ENCODE peak calls at places on chromosomes 5 and 9, in eight cellular contexts. X is fibroblast of lung; S is CD8-positive, alpha-beta T cell; N is uterus; J is left ventricle myocardium inferior; E is psoas muscle; Y is heart left ventricle; Z is stomach. L is an unnamed sample.

GRCh38 chr5:132822650-132823480 is 7.6 kb downstream of the SHROOM1 start:
- DNase-seq in J (no peak), X (peak), S (no peak), E (no peak), Y (no peak), Z (no peak), N (no peak), L (peak)

GRCh38 chr5:138610468-138611294 is 35.5 kb upstream of the HSPA9 start:
- DNase-seq in S (no peak), J (peak), E (peak), N (peak), Y (no peak), X (peak), Z (no peak), L (no peak)

GRCh38 chr5:151047814-151048425 is 27.5 kb downstream of the GPX3 start:
- DNase-seq in Z (no peak), E (peak), X (peak), S (no peak), N (no peak), Y (no peak), J (no peak), L (peak)

GRCh38 chr9:133752739-133753446 is 14.7 kb upstream of the SARDH start:
- DNase-seq in S (no peak), Y (no peak), N (no peak), E (no peak), J (no peak), Z (no peak), X (no peak), L (no peak)

GRCh38 chr5:177105546-177106476 is 19.1 kb downstream of the FGFR4 start:
- DNase-seq in S (no peak), Z (no peak), X (no peak), J (no peak), E (peak), Y (no peak), N (no peak), L (no peak)

GRCh38 chr5:86951761-86952160 is 315.9 kb upstream of the RASA1 start:
- DNase-seq in N (no peak), J (no peak), X (no peak), E (no peak), Y (no peak), S (no peak), Z (no peak), L (no peak)

GRCh38 chr9:38371495-38371894 is 21.0 kb upstream of the ALDH1B1 start:
- DNase-seq in E (no peak), Z (peak), J (no peak), Y (no peak), N (peak), X (peak), S (no peak), L (no peak)

GRCh38 chr5:37889612-37890317 is 49.9 kb upstream of the GDNF start:
- DNase-seq in E (no peak), X (peak), Z (no peak), Y (no peak), J (no peak), N (no peak), S (no peak), L (no peak)

GRCh38 chr5:3312299-3312698 is 283.3 kb upstream of the IRX1 start:
- DNase-seq in Z (no peak), E (no peak), X (no peak), N (no peak), Y (no peak), J (no peak), S (no peak), L (no peak)

GRCh38 chr9:91900057-91900816 is 49.8 kb downstream of the ROR2 start:
- DNase-seq in E (no peak), N (peak), S (no peak), Y (no peak), Z (no peak), J (peak), X (no peak), L (no peak)

GRCh38 chr9:136463578-136463977 is 19.3 kb downstream of the SEC16A start:
- DNase-seq in S (no peak), X (no peak), E (no peak), Z (no peak), N (no peak), Y (no peak), J (no peak), L (no peak)

GRCh38 chr5:109971968-109972367 is 282.2 kb downstream of the MAN2A1 start:
- DNase-seq in J (no peak), X (no peak), S (no peak), Y (no peak), N (no peak), Z (no peak), E (no peak), L (no peak)

GRCh38 chr5:93850311-93850710 is 108.9 kb upstream of the POU5F2 start:
- DNase-seq in S (no peak), E (no peak), N (no peak), Z (no peak), Y (no peak), J (no peak), X (no peak), L (no peak)

GRCh38 chr9:132446887-132447286 is 36.9 kb downstream of the CFAP77 start:
- DNase-seq in N (no peak), E (no peak), Z (no peak), J (no peak), S (no peak), Y (no peak), X (no peak), L (no peak)

GRCh38 chr9:129469188-129469987 is 151.5 kb downstream of the C9orf50 start:
- DNase-seq in Y (no peak), X (no peak), J (no peak), E (no peak), Z (no peak), N (no peak), S (no peak), L (no peak)

GRCh38 chr9:3040761-3041160 is 196.9 kb upstream of the PUM3 start:
- DNase-seq in S (no peak), E (no peak), Z (no peak), X (no peak), Y (no peak), J (no peak), N (no peak), L (no peak)

GRCh38 chr5:108917596-108917995 is 169.9 kb downstream of the FER start:
- DNase-seq in J (no peak), Y (no peak), S (no peak), X (no peak), Z (no peak), N (no peak), E (no peak), L (no peak)

GRCh38 chr5:77777281-77777892 is 1.2 kb upstream of the TBCA start:
- DNase-seq in Y (no peak), J (no peak), S (no peak), X (no peak), E (no peak), N (no peak), Z (no peak), L (no peak)

GRCh38 chr9:134785325-134786108 is 95.1 kb upstream of the FCN2 start:
- DNase-seq in S (no peak), E (peak), Z (no peak), J (peak), Y (peak), N (peak), X (peak), L (peak)

GRCh38 chr5:99019812-99020697 is 91.2 kb upstream of the CHD1 start:
- DNase-seq in E (no peak), X (peak), Y (no peak), S (no peak), J (no peak), N (no peak), Z (no peak), L (no peak)

GRCh38 chr9:107833295-107833694 is 343.7 kb upstream of the KLF4 start:
- DNase-seq in Y (no peak), J (no peak), S (no peak), E (no peak), X (peak), Z (no peak), N (no peak), L (no peak)

GRCh38 chr5:113122053-113122452 is 145.5 kb downstream of the DCP2 start:
- DNase-seq in Z (no peak), Y (no peak), N (peak), J (peak), X (peak), E (no peak), S (no peak), L (no peak)

GRCh38 chr5:145681686-145682085 is 153.5 kb downstream of the PRELID2 start:
- DNase-seq in J (no peak), X (peak), S (no peak), E (no peak), Z (peak), Y (peak), N (peak), L (peak)

GRCh38 chr5:86979801-86980510 is 287.7 kb upstream of the RASA1 start:
- DNase-seq in Y (no peak), N (no peak), S (no peak), J (no peak), Z (no peak), X (peak), E (no peak), L (no peak)

GRCh38 chr9:111483419-111483861 is 743 bp downstream of the ECPAS start:
- DNase-seq in N (peak), X (no peak), Z (no peak), J (no peak), Y (no peak), E (no peak), S (no peak), L (peak)

GRCh38 chr9:6598249-6598725 is 47.2 kb downstream of the GLDC start:
- DNase-seq in Z (no peak), Y (no peak), J (no peak), S (no peak), X (peak), E (no peak), N (no peak), L (no peak)

GRCh38 chr9:2745560-2746380 is 28.5 kb downstream of the KCNV2 start:
- DNase-seq in X (no peak), E (no peak), Y (no peak), N (no peak), J (no peak), S (no peak), Z (no peak), L (no peak)

GRCh38 chr9:130901498-130902203 is 5.0 kb upstream of the QRFP start:
- DNase-seq in E (no peak), X (no peak), Y (no peak), S (no peak), Z (no peak), J (no peak), N (no peak), L (no peak)

GRCh38 chr9:131529597-131530545 is 1.2 kb downstream of the UCK1 start:
- DNase-seq in Y (no peak), S (no peak), J (no peak), N (no peak), X (no peak), E (no peak), Z (no peak), L (no peak)

GRCh38 chr9:88583901-88584596 is 49.1 kb downstream of the NXNL2 start:
- DNase-seq in J (no peak), S (no peak), X (peak), E (no peak), Z (no peak), Y (no peak), N (peak), L (no peak)
- TF ChIP-seq CTCF in J (no peak), S (no peak), X (peak), E (no peak), Z (no peak), Y (no peak), N (no peak), L (no peak)

DNA sequence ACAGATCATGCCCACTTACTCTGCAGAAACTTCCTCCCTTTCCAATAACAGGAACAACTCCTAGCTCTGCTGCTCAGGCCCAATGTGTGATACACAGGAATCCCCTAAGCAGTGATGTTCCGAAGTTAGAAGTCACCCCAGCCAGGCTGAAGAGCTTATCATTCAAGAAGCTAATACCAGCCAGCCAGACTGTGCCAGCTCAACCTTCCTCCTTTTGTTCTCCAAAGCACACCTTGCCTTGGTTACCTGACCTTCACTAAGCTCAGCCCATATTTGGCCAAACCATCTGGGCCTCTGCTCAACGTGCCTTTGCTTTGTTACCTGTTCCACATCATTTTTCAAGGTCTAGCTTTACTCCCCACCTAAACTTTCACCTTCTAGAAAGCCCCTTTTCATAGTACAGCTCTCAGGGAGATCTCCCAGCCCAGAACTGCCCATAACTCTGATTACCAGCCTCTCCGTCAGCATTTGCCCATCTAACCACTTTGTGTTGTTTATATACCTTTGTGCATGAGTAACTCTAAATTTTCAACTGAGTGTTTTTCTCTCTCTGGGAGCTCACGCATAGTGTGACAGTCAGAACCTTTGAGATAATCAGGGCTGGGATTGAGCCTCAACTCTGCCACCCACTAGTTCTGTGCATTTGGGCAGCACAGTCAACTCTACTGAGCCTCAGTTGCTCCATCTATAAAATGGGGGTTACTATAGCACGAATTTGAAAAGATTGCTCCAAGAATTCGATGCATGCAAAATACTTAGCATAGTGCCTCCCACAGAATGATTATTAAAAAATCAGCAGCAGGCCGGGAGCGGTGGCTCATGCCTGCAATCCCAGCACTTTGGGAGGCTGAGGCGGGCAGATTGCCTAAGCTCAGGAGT is 107.6 kb upstream of the CPEB4 start:
- DNase-seq in Z (peak), S (no peak), N (no peak), Y (no peak), E (no peak), J (no peak), X (no peak), L (no peak)
- H3K27ac ChIP-seq in Z (peak), S (no peak), N (no peak), Y (no peak), E (no peak), J (no peak), X (no peak), L (no peak)

GRCh38 chr5:74394543-74394923 is 246.0 kb downstream of the ENC1 start:
- DNase-seq in E (no peak), Z (no peak), Y (no peak), N (no peak), X (no peak), S (no peak), J (no peak), L (no peak)
- TF ChIP-seq CTCF in E (no peak), Z (no peak), Y (no peak), N (no peak), X (peak), S (no peak), J (peak), L (no peak)

GRCh38 chr5:34700078-34700452 is 43.9 kb downstream of the RAI14 start:
- DNase-seq in J (no peak), X (no peak), S (no peak), Z (no peak), Y (no peak), E (no peak), N (no peak), L (no peak)

GRCh38 chr5:34698109-34698419 is 41.9 kb downstream of the RAI14 start:
- DNase-seq in S (no peak), X (no peak), Y (no peak), N (no peak), Z (no peak), J (no peak), E (no peak), L (no peak)

GRCh38 chr5:34699155-34700077 is 43.3 kb downstream of the RAI14 start:
- DNase-seq in E (no peak), Z (peak), X (no peak), N (no peak), S (no peak), J (no peak), Y (no peak), L (no peak)

GRCh38 chr5:34697308-34698108 is 41.4 kb downstream of the RAI14 start:
- DNase-seq in Y (no peak), N (no peak), X (no peak), E (no peak), J (no peak), Z (no peak), S (no peak), L (no peak)

GRCh38 chr5:34698754-34699153 is 42.6 kb downstream of the RAI14 start:
- DNase-seq in N (no peak), J (no peak), Y (no peak), E (no peak), S (no peak), Z (no peak), X (no peak), L (no peak)
- H3K27ac ChIP-seq in N (peak), J (no peak), Y (no peak), E (no peak), S (no peak), Z (no peak), X (no peak), L (no peak)

GRCh38 chr9:20884985-20885593 is 146.4 kb downstream of the HACD4 start:
- DNase-seq in E (peak), S (peak), J (peak), Z (peak), N (peak), X (peak), Y (peak), L (peak)
- TF ChIP-seq CTCF in E (peak), S (peak), J (peak), Z (peak), N (peak), X (peak), Y (peak), L (peak)

DNA sequence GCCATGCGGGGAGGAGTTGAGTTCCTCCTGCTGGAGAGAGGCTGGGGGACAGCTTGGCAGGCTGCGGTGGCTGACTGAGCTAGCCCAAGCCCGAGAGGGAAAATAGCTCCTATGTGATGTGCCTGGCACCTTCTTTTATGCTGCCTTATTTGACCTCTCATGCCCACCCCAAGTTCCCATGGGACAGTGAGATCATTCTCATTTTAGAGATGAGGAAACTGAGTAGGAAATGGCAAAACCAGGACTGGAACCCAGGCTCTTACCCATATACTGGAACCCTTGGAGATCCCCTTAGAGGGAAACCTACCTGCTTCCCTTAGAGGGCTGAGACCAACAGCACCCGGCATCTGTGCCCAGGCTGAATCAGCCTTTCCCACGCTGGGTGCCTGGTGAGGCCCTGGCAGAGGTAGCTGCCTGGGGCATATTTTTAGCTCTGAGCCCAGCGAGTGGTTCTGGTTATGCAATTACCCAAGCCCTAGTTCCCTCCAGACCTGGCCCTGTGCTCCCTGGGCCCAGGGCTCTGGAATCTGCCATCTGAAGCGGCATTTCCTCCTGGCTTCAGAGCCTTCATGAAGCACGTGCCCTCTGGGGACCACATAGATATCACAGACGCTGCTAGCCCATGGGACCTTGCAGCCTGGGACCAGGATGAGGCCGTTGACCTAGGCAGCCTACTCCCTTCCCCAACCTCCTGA is 23.6 kb downstream of the COL27A1 start:
- DNase-seq in E (peak), N (no peak), S (no peak), Y (peak), J (peak), Z (no peak), X (no peak), L (peak)
- H3K27ac ChIP-seq in E (peak), N (peak), S (no peak), Y (peak), J (peak), Z (no peak), X (no peak), L (peak)

L was measured in heart right ventricle.